ENCODE peak calls at places on chromosomes 1 and 21, in six cellular contexts. G is right lobe of liver, O is neural progenitor cell, K is tibial artery, S is cardiac muscle cell, Y is HCT116. Z is an unnamed sample.

GRCh38 chr1:171716620-171717019 is 25.2 kb downstream of the VAMP4 start:
- DNase-seq in G (no peak), O (no peak), K (no peak), S (peak), Y (no peak), Z (no peak)

GRCh38 chr1:37946703-37947360 is at the start of gene INPP5B:
- DNase-seq in G (peak), O (peak), K (peak), S (peak), Y (peak), Z (peak)

GRCh38 chr1:58621375-58621774 is 44.3 kb upstream of the TACSTD2 start:
- DNase-seq in G (no peak), O (no peak), K (no peak), S (no peak), Y (no peak), Z (no peak)

GRCh38 chr1:116515702-116516101 is 55.1 kb downstream of the CD58 start:
- DNase-seq in G (peak), O (no peak), K (no peak), S (no peak), Y (no peak), Z (no peak)

GRCh38 chr1:202149566-202149965 is 5.0 kb upstream of the ARL8A start:
- DNase-seq in G (no peak), O (no peak), K (no peak), S (peak), Y (no peak), Z (no peak)

GRCh38 chr1:34808051-34808810 is 15.4 kb downstream of the GJA4 start:
- DNase-seq in G (no peak), O (peak), K (no peak), S (no peak), Y (no peak), Z (no peak)

GRCh38 chr1:168960595-168960994 is 145.9 kb upstream of the ATP1B1 start:
- DNase-seq in G (no peak), O (no peak), K (no peak), S (peak), Y (no peak), Z (no peak)

GRCh38 chr1:223654083-223654482 is 11.4 kb downstream of the CAPN8 start:
- DNase-seq in G (no peak), O (no peak), K (no peak), S (no peak), Y (no peak), Z (no peak)

GRCh38 chr1:215793210-215793609 is 226.1 kb downstream of the KCTD3 start:
- DNase-seq in G (no peak), O (no peak), K (no peak), S (peak), Y (no peak), Z (no peak)

GRCh38 chr1:200333329-200333728 is 76.5 kb downstream of the ZNF281 start:
- DNase-seq in G (no peak), O (no peak), K (no peak), S (no peak), Y (no peak), Z (no peak)

GRCh38 chr21:38221594-38221993 is 35.2 kb upstream of the KCNJ15 start:
- DNase-seq in G (no peak), O (no peak), K (no peak), S (peak), Y (no peak), Z (no peak)

GRCh38 chr1:43206721-43207228 is 34.6 kb downstream of the CFAP57 start:
- DNase-seq in G (no peak), O (peak), K (no peak), S (peak), Y (peak), Z (no peak)

GRCh38 chr1:67250051-67250653 is 57.5 kb upstream of the IL12RB2 start:
- DNase-seq in G (no peak), O (peak), K (no peak), S (no peak), Y (peak), Z (no peak)

GRCh38 chr1:223683586-223684487 is 18.3 kb upstream of the CAPN8 start:
- DNase-seq in G (peak), O (peak), K (no peak), S (peak), Y (no peak), Z (peak)

GRCh38 chr1:194419721-194420120 is 1233.3 kb upstream of the B3GALT2 start:
- DNase-seq in G (no peak), O (no peak), K (no peak), S (no peak), Y (no peak), Z (no peak)

GRCh38 chr1:31782066-31782762 is 18.1 kb upstream of the ADGRB2 start:
- DNase-seq in G (no peak), O (peak), K (no peak), S (no peak), Y (no peak), Z (no peak)

GRCh38 chr1:209107535-209107934 is 476.0 kb upstream of the CAMK1G start:
- DNase-seq in G (no peak), O (no peak), K (no peak), S (no peak), Y (no peak), Z (no peak)

GRCh38 chr1:23483327-23484252 is at the start of gene ASAP3:
- DNase-seq in G (peak), O (peak), K (peak), S (peak), Y (no peak), Z (peak)

GRCh38 chr1:225441314-225442119 is 13.7 kb upstream of the LBR start:
- DNase-seq in G (no peak), O (no peak), K (no peak), S (no peak), Y (no peak), Z (no peak)

GRCh38 chr1:89826594-89826993 is 5.8 kb downstream of the LRRC8D start:
- DNase-seq in G (no peak), O (no peak), K (no peak), S (no peak), Y (no peak), Z (no peak)

GRCh38 chr1:48114596-48115384 is 107.7 kb upstream of the SLC5A9 start:
- DNase-seq in G (no peak), O (no peak), K (no peak), S (peak), Y (no peak), Z (no peak)

GRCh38 chr1:188027613-188028012 is 1198.9 kb downstream of the PLA2G4A start:
- DNase-seq in G (no peak), O (no peak), K (no peak), S (peak), Y (peak), Z (no peak)

GRCh38 chr1:57889686-57890360 is 466.0 kb upstream of the DAB1 start:
- DNase-seq in G (no peak), O (no peak), K (no peak), S (peak), Y (no peak), Z (no peak)

GRCh38 chr1:243575070-243575469 is 275.0 kb downstream of the AKT3 start:
- DNase-seq in G (no peak), O (no peak), K (no peak), S (no peak), Y (no peak), Z (no peak)

GRCh38 chr1:233912909-233913308 is 8.4 kb downstream of the SLC35F3 start:
- DNase-seq in G (no peak), O (no peak), K (no peak), S (no peak), Y (no peak), Z (no peak)

GRCh38 chr1:21620011-21620410 is 49.1 kb downstream of the RAP1GAP start:
- DNase-seq in G (no peak), O (no peak), K (no peak), S (no peak), Y (no peak), Z (peak)

GRCh38 chr1:21621051-21621450 is 48.1 kb downstream of the RAP1GAP start:
- DNase-seq in G (no peak), O (no peak), K (no peak), S (no peak), Y (no peak), Z (no peak)

GRCh38 chr1:21620461-21620860 is 48.7 kb downstream of the RAP1GAP start:
- DNase-seq in G (peak), O (no peak), K (no peak), S (no peak), Y (no peak), Z (no peak)

GRCh38 chr1:21618059-21618458 is 51.1 kb downstream of the RAP1GAP start:
- DNase-seq in G (no peak), O (no peak), K (no peak), S (no peak), Y (no peak), Z (no peak)

GRCh38 chr1:21619041-21619947 is 49.9 kb downstream of the RAP1GAP start:
- DNase-seq in G (no peak), O (peak), K (no peak), S (no peak), Y (no peak), Z (peak)
- H3K4me3 ChIP-seq in G (no peak), O (no peak), K (no peak), S (no peak), Y (no peak), Z (no peak)

GRCh38 chr1:204713541-204713940 is 28.0 kb upstream of the LRRN2 start:
- DNase-seq in G (no peak), O (no peak), K (no peak), S (no peak), Y (no peak), Z (no peak)
- H3K27ac ChIP-seq in G (no peak), O (no peak), K (no peak), S (no peak), Y (no peak), Z (no peak)

DNA sequence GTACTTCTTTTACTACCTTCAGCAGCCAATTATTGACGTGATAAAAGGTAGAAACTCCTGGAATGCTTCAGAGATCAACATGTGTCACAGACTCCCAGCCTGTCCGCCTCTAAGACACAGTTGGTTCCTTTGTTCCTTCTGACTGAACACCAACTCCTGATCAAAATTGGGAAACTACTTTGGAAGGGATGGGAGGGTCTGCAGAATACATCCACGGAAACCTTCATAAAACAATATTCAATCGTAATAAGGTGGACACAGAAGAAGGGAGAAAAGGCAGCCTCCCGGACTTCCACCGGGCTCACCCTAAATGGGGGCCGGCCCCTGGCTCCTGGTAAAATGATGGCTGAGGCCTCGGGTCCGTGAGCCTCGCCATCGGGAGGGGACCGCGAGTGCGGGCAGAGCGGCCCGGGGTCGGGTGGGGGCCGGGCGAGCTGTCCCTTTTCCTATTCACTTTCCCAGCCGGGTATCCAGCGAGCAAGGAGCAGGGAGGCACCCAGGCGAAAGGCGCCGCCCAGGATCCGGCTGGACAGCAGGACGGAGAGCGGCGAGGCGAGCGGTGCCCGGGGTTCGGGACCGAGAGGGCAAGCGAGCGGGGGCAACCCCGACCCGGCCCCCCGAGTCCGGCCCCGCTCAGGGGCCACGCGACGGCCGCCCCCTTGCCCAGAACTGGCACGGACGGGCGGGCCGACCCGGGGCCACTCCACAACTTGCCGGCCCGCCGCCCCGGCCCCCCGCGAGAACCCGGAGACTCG is 802 bp downstream of the NRIP1 start:
- DNase-seq in G (peak), O (peak), K (peak), S (peak), Y (no peak), Z (no peak)
- H3K4me3 ChIP-seq in G (peak), O (peak), K (peak), S (peak), Y (peak), Z (peak)

GRCh38 chr1:10632691-10633090 is 157.9 kb downstream of the PEX14 start:
- DNase-seq in G (peak), O (peak), K (no peak), S (no peak), Y (no peak), Z (peak)
- H3K27ac ChIP-seq in G (no peak), O (peak), K (peak), S (no peak), Y (no peak), Z (no peak)

DNA sequence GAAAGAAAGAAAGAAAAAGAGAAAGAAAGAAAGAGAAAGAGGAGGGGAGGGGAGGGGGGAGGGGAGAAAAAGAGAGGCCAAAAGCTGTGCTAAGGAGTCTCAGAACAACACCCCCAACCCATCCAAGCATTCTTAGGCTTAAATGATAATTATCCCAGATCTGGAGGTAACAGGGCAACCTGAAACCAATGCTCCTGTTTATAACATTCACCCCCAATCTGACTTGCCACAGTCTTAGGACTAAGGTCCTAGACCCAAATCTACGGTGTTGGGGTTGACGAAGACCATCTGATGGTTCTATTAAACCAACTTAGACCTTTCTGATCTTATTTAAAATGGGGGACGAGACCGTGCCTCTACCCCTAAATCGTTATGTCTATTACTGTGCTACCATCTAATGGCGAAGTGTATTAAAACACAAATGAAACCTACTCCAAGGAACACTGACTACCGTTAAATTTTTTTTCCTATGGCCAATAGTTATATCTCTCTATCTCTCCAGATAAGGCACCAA is 119.3 kb upstream of the CDC42BPA start:
- DNase-seq in G (no peak), O (peak), K (no peak), S (peak), Y (peak), Z (no peak)
- H3K4me3 ChIP-seq in G (peak), O (no peak), K (peak), S (no peak), Y (peak), Z (peak)

DNA sequence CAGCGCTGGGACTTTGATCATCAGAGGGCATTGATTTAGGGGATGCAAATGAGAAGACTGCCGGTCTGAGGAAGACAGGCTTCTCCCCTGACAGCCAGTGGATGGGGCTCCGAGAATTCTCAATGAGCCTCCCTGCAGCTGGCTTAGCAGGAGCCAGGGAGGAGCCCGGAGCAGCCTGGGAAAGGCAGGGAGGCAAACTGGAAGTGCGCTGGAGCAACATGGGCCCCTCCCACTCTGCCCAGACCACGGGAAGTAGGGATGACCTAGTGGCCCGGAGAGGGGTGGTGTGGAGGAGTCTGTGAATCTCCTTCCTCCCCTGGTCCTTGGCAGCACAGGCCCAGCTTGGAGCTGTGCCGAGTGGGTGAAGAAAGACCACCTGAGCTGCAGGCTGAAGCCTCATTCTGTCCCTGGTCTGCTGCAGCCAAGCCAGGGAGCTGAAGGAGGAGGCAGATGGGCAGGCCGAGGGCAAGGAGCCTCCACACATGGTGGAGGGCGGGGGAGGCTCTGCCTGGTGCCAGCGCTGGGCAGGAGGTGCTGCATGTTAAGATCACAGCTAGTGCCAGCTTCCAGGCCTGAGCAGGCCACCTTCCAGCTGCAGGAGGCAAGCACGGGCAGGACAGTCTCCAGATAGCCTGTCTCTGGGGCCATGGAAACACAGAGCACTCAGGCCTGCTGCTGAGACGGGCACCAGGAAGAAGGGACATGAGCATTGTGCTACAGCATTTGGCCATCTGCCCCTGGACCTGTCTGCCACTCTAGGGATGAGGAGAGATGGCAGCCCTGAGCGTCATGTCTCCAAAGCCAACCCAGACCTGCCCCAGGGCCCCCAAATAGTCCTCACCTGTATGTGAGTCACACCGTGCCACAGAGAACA is 12.2 kb upstream of the CLSTN1 start:
- DNase-seq in G (no peak), O (peak), K (peak), S (peak), Y (no peak), Z (peak)
- H3K27ac ChIP-seq in G (no peak), O (no peak), K (no peak), S (no peak), Y (no peak), Z (no peak)

GRCh38 chr1:46166521-46167462 is 8.1 kb upstream of the TSPAN1 start:
- DNase-seq in G (peak), O (peak), K (peak), S (no peak), Y (no peak), Z (peak)
- H3K4me3 ChIP-seq in G (peak), O (peak), K (peak), S (no peak), Y (no peak), Z (peak)

GRCh38 chr1:92936865-92937264 is 24.4 kb downstream of the DIPK1A start:
- DNase-seq in G (no peak), O (no peak), K (no peak), S (no peak), Y (no peak), Z (no peak)
- H3K27ac ChIP-seq in G (no peak), O (no peak), K (no peak), S (no peak), Y (no peak), Z (no peak)

GRCh38 chr1:36118805-36119204 is 6.2 kb downstream of the COL8A2 start:
- DNase-seq in G (no peak), O (no peak), K (no peak), S (no peak), Y (no peak), Z (no peak)

GRCh38 chr1:36122062-36122461 is 3.0 kb downstream of the COL8A2 start:
- DNase-seq in G (no peak), O (no peak), K (no peak), S (no peak), Y (no peak), Z (no peak)

GRCh38 chr1:36116906-36117305 is 8.1 kb downstream of the COL8A2 start:
- DNase-seq in G (no peak), O (no peak), K (no peak), S (no peak), Y (no peak), Z (no peak)

GRCh38 chr1:36118396-36118795 is 6.6 kb downstream of the COL8A2 start:
- DNase-seq in G (no peak), O (no peak), K (no peak), S (no peak), Y (no peak), Z (no peak)

GRCh38 chr1:36119451-36119850 is 5.6 kb downstream of the COL8A2 start:
- DNase-seq in G (no peak), O (no peak), K (no peak), S (no peak), Y (no peak), Z (no peak)
- H3K4me3 ChIP-seq in G (no peak), O (no peak), K (no peak), S (no peak), Y (no peak), Z (no peak)

Z was measured in ovary.